ENCODE peak calls at places on chromosomes 2 and 18, in five cellular contexts. Q is NCI-H510A treated with DMSO at 0.1 percent for 48 hours, X is Daoy, R is posterior cingulate gyrus, C is mesenchymal stem cell. P is an unnamed sample.

GRCh38 chr18:46842583-46842982 is 74.7 kb downstream of the PIAS2 start:
- DNase-seq in Q (no peak), X (no peak), R (no peak), C (no peak), P (no peak)

GRCh38 chr2:224948859-224949258 is 93.4 kb downstream of the DOCK10 start:
- DNase-seq in C (no peak), Q (no peak), R (no peak), X (peak), P (no peak)

GRCh38 chr2:33322099-33322498 is 154.3 kb upstream of the RASGRP3 start:
- DNase-seq in Q (no peak), C (peak), X (no peak), R (no peak), P (no peak)

GRCh38 chr2:112216158-112216557 is 38.7 kb downstream of the ZC3H8 start:
- DNase-seq in C (peak), X (no peak), Q (no peak), R (no peak), P (no peak)

GRCh38 chr2:36659218-36659617 is 37.3 kb upstream of the VIT start:
- DNase-seq in R (no peak), Q (no peak), X (no peak), C (no peak), P (no peak)

GRCh38 chr18:72544092-72544886 is at the start of gene CBLN2:
- DNase-seq in C (no peak), R (peak), X (peak), Q (peak), P (peak)

GRCh38 chr2:134194519-134194918 is 59.4 kb upstream of the MGAT5 start:
- DNase-seq in C (no peak), Q (no peak), R (no peak), X (no peak), P (no peak)

GRCh38 chr2:8662239-8662879 is 19.5 kb upstream of the ID2 start:
- DNase-seq in X (peak), R (no peak), Q (no peak), C (peak), P (no peak)

GRCh38 chr2:31049913-31050588 is 88.2 kb downstream of the GALNT14 start:
- DNase-seq in Q (no peak), X (peak), R (no peak), C (no peak), P (no peak)

GRCh38 chr2:101064868-101065549 is 62.9 kb downstream of the RPL31 start:
- DNase-seq in C (peak), R (no peak), X (peak), Q (peak), P (peak)

GRCh38 chr2:172260379-172260778 is 157.7 kb upstream of the DLX2 start:
- DNase-seq in Q (no peak), X (no peak), R (no peak), C (no peak), P (no peak)

GRCh38 chr2:62724886-62725711 is 19.6 kb downstream of the EHBP1 start:
- DNase-seq in X (peak), Q (no peak), C (no peak), R (peak), P (peak)

GRCh38 chr18:59056706-59057492 is 82.8 kb upstream of the SEC11C start:
- DNase-seq in C (peak), Q (peak), R (peak), X (peak), P (peak)

GRCh38 chr2:178242552-178242883 is 48.2 kb downstream of the OSBPL6 start:
- DNase-seq in C (no peak), Q (no peak), R (no peak), X (no peak), P (no peak)

GRCh38 chr18:53442415-53442783 is 782.1 kb downstream of the MBD2 start:
- DNase-seq in R (no peak), X (no peak), Q (no peak), C (no peak), P (no peak)

GRCh38 chr2:39549718-39550464 is 112.8 kb upstream of the MAP4K3 start:
- DNase-seq in Q (no peak), R (no peak), X (no peak), C (no peak), P (no peak)

GRCh38 chr2:138015494-138015893 is 51.2 kb downstream of the HNMT start:
- DNase-seq in X (no peak), R (no peak), Q (no peak), C (no peak), P (no peak)

GRCh38 chr2:237859533-237860272 is at the start of gene RAMP1:
- DNase-seq in R (peak), Q (no peak), C (peak), X (peak), P (no peak)

GRCh38 chr2:225340923-225341322 is 58.6 kb upstream of the NYAP2 start:
- DNase-seq in C (no peak), R (no peak), Q (no peak), X (no peak), P (no peak)

GRCh38 chr2:26530141-26530540 is 52.2 kb upstream of the OTOF start:
- DNase-seq in R (no peak), C (no peak), X (no peak), Q (no peak), P (no peak)